ENCODE peak calls at places on chromosome 10, in ten cellular contexts. N is SK-N-SH; I is adrenal gland; Q is fibroblast of lung; J is naive thymus-derived CD4-positive, alpha-beta T cell; K is colonic mucosa; W is Peyer's patch; F is lower lobe of right lung; B is aorta; E is cardiac muscle cell. S is an unnamed sample.

GRCh38 chr10:118496525-118496924 is 98.9 kb downstream of the PRLHR start:
- DNase-seq in N (no peak), I (no peak), Q (no peak), J (no peak), K (peak; percentile 56), W (peak; percentile 76), F (no peak), B (no peak), E (no peak), S (peak; percentile 86)

GRCh38 chr10:5293691-5294550 is 70.8 kb upstream of the UCN3 start:
- DNase-seq in N (peak; percentile 45), I (peak; percentile 25), Q (no peak), J (peak; percentile 76), K (peak; percentile 87), W (peak; percentile 73), F (peak; percentile 85), B (peak; percentile 88), E (peak; percentile 59), S (peak; percentile 70)

GRCh38 chr10:45470098-45471012 is 96.3 kb downstream of the ALOX5 start:
- DNase-seq in N (peak; percentile 40), I (no peak), Q (peak; percentile 86), J (peak; percentile 27), K (no peak), W (peak; percentile 79), F (no peak), B (no peak), E (peak; percentile 82), S (no peak)

GRCh38 chr10:20993387-20994170 is 96.5 kb upstream of the NEBL start:
- DNase-seq in N (no peak), I (no peak), Q (peak; percentile 78), J (no peak), K (no peak), W (no peak), F (no peak), B (no peak), E (no peak), S (no peak)

GRCh38 chr10:77530011-77530410 is 107.6 kb downstream of the KCNMA1 start:
- DNase-seq in N (no peak), I (no peak), Q (no peak), J (no peak), K (no peak), W (no peak), F (no peak), B (no peak), E (no peak), S (no peak)

GRCh38 chr10:88379575-88379974 is 203.5 kb downstream of the RNLS start:
- DNase-seq in N (no peak), I (no peak), Q (peak; percentile 65), J (no peak), K (peak; percentile 59), W (peak; percentile 65), F (no peak), B (no peak), E (peak; percentile 73), S (peak; percentile 77)

GRCh38 chr10:59432207-59432900 is 70.0 kb upstream of the FAM13C start:
- DNase-seq in N (no peak), I (no peak), Q (peak; percentile 69), J (no peak), K (no peak), W (no peak), F (no peak), B (no peak), E (peak; percentile 24), S (no peak)

GRCh38 chr10:117334075-117334474 is 41.2 kb downstream of the PDZD8 start:
- DNase-seq in N (no peak), I (no peak), Q (peak; percentile 43), J (no peak), K (no peak), W (no peak), F (no peak), B (no peak), E (peak; percentile 57), S (no peak)

GRCh38 chr10:126872768-126873167 is 32.5 kb upstream of the DOCK1 start:
- DNase-seq in N (no peak), I (no peak), Q (no peak), J (no peak), K (no peak), W (peak; percentile 31), F (no peak), B (no peak), E (no peak), S (no peak)

GRCh38 chr10:11145498-11145855 is 127.8 kb downstream of the CELF2 start:
- DNase-seq in N (no peak), I (peak; percentile 23), Q (no peak), J (peak; percentile 52), K (peak; percentile 64), W (peak; percentile 91), F (peak; percentile 55), B (no peak), E (peak; percentile 29), S (peak; percentile 59)

GRCh38 chr10:89869180-89869579 is 167.8 kb downstream of the KIF20B start:
- DNase-seq in N (no peak), I (no peak), Q (no peak), J (no peak), K (no peak), W (no peak), F (no peak), B (no peak), E (peak; percentile 61), S (peak; percentile 16)

GRCh38 chr10:63169624-63170023 is 36.5 kb downstream of the NRBF2 start:
- DNase-seq in N (no peak), I (no peak), Q (no peak), J (no peak), K (no peak), W (no peak), F (no peak), B (no peak), E (no peak), S (no peak)

GRCh38 chr10:114250716-114251115 is 11.7 kb downstream of the VWA2 start:
- DNase-seq in N (no peak), I (no peak), Q (no peak), J (no peak), K (no peak), W (peak; percentile 51), F (no peak), B (no peak), E (no peak), S (peak; percentile 48)
- H3K4me1 ChIP-seq in N (no peaks in the 10 kb centered on the region), I (no peaks in the 10 kb centered on the region), Q (no peaks in the 10 kb centered on the region), J (no peaks in the 10 kb centered on the region), K (no peaks in the 10 kb centered on the region), W (no peaks in the 10 kb centered on the region), F (peaks cover 2% of the 10 kb centered on the region), B (no peaks in the 10 kb centered on the region), E (no peaks in the 10 kb centered on the region), S (peaks cover 2% of the 10 kb centered on the region)

DNA sequence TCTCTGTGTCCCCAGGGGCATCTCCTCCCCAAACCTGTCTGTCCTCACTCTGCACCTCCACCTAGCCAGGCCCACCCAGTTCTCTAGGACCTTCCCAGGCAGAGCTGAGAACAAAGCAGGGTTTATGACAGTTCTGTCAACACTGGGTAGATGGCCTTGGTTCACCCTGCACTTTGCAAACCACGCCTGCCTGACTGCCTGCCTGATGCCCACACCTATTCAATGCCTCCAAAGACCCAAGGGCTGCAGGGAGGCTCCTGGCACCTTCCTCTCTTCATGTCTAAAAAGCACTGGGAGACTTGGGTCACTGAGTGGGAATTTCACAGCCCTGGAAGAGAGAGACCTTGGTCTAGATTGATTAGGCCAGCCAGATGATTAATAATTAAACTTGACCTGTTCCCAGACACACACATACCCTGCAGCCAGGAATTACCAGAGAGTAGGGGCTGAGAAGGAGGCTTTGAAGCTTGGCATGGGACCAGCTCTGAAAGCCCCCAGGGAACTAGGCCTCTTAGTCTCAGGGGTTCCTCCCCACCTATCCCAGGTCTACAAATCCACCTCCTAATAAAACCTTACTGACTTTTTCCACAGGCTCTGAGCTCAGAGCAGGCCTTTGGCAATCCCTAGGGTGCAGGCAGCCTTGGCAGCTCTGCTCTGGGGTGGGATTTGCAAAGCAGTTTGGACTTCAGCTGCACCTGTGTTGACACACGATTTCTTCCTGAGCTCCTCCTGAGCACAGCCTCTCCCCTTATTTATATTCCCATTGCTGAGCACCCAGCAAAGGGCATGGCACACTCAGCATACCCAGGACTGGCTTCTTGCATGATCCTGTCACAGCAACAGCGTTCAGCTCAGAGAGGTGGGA is 25.7 kb upstream of the PDCD4 start:
- DNase-seq in N (no peak), I (no peak), Q (no peak), J (no peak), K (peak; percentile 89), W (peak; percentile 86), F (no peak), B (no peak), E (no peak), S (peak; percentile 98)
- H3K27ac ChIP-seq in N (no peak overlapping the region), I (no peak overlapping the region), Q (no peak overlapping the region), J (no peak overlapping the region), K (peak overlapping the region; percentile 97), W (peak overlapping the region; percentile 75), F (no peak overlapping the region), B (no peak overlapping the region), E (no peak overlapping the region), S (peak overlapping the region; percentile 78)

GRCh38 chr10:86703176-86703575 is 34.9 kb downstream of the LDB3 start:
- DNase-seq in N (no peak), I (no peak), Q (no peak), J (no peak), K (no peak), W (no peak), F (peak; percentile 15), B (peak; percentile 46), E (no peak), S (no peak)

GRCh38 chr10:86699541-86699940 is 31.2 kb downstream of the LDB3 start:
- DNase-seq in N (no peak), I (no peak), Q (no peak), J (no peak), K (no peak), W (no peak), F (peak; percentile 10), B (no peak), E (no peak), S (no peak)

GRCh38 chr10:86699991-86700840 is 31.9 kb downstream of the LDB3 start:
- DNase-seq in N (no peak), I (no peak), Q (no peak), J (no peak), K (no peak), W (no peak), F (peak; percentile 31), B (peak; percentile 63), E (no peak), S (no peak)

GRCh38 chr10:86699125-86699524 is 30.8 kb downstream of the LDB3 start:
- DNase-seq in N (no peak), I (no peak), Q (no peak), J (no peak), K (no peak), W (no peak), F (no peak), B (no peak), E (no peak), S (no peak)

GRCh38 chr10:86700851-86701617 is 32.7 kb downstream of the LDB3 start:
- DNase-seq in N (no peak), I (no peak), Q (no peak), J (no peak), K (no peak), W (no peak), F (peak; percentile 28), B (peak; percentile 65), E (no peak), S (no peak)
- H3K4me1 ChIP-seq in N (no peaks in the 10 kb centered on the region), I (no peaks in the 10 kb centered on the region), Q (no peaks in the 10 kb centered on the region), J (no peaks in the 10 kb centered on the region), K (no peaks in the 10 kb centered on the region), W (no peaks in the 10 kb centered on the region), F (no peaks in the 10 kb centered on the region), B (no peaks in the 10 kb centered on the region), E (no peaks in the 10 kb centered on the region), S (no peaks in the 10 kb centered on the region)

DNA sequence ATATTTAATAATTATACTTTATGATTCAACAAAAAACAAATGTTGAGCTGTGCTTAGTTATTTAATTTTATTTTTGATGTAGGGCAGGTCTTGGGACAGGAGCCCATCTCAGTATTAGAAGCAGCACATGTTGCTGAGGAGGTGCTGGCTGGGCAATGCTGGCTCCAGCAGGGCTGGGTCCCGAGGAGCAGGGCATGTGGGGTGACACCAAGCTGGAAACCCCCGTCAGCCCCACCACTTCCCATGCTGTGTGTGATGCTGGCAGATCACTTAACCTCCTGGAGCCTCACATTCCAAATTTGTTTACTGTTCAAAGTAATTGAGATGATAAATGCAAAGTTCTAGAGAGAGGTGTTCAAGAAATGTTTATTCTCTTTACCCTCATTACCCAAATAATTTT is 335.4 kb upstream of the KLF6 start:
- DNase-seq in N (no peak), I (no peak), Q (no peak), J (no peak), K (no peak), W (no peak), F (no peak), B (no peak), E (no peak), S (no peak)
- H3K27ac ChIP-seq in N (no peak overlapping the region), I (peak overlapping the region; percentile 47), Q (no peak overlapping the region), J (no peak overlapping the region), K (no peak overlapping the region), W (no peak overlapping the region), F (peak overlapping the region; percentile 51), B (no peak overlapping the region), E (no peak overlapping the region), S (no peak overlapping the region)